ENCODE peak calls at places on chromosomes 4 and X, in five cellular contexts. K, T, N, O and W are unnamed samples.

GRCh38 chr4:37324526-37324925 is 80.0 kb downstream of the NWD2 start:
- DNase-seq in T (no peak), O (no peak), N (no peak), K (no peak), W (no peak)

GRCh38 chr4:80610845-80611244 is 275.3 kb downstream of the CFAP299 start:
- DNase-seq in N (no peak), O (no peak), T (no peak), K (peak), W (no peak)

GRCh38 chr4:185395255-185395955 is at the start of gene LRP2BP:
- DNase-seq in K (peak), N (no peak), T (no peak), O (no peak), W (peak)

GRCh38 chrX:31237189-31237588 is 165.3 kb upstream of the FTHL17 start:
- DNase-seq in O (no peak), K (no peak), N (no peak), T (no peak), W (no peak)

GRCh38 chrX:9378980-9379696 is 85.7 kb upstream of the TBL1X start:
- DNase-seq in O (no peak), T (no peak), K (no peak), N (no peak), W (no peak)

GRCh38 chr4:57100979-57101629 is 9.1 kb downstream of the IGFBP7 start:
- DNase-seq in N (no peak), T (no peak), K (no peak), O (no peak), W (no peak)

GRCh38 chr4:137627938-137628460 is 95.7 kb upstream of the PCDH18 start:
- DNase-seq in O (no peak), N (no peak), K (no peak), T (no peak), W (no peak)

GRCh38 chrX:56729152-56729557 is at the start of gene NBDY:
- DNase-seq in N (peak), K (peak), T (peak), O (peak), W (peak)

GRCh38 chrX:10166731-10167149 is 10.0 kb downstream of the CLCN4 start:
- DNase-seq in K (no peak), T (no peak), N (no peak), O (no peak), W (no peak)

GRCh38 chrX:15947648-15948317 is 93.2 kb upstream of the AP1S2 start:
- DNase-seq in T (no peak), N (no peak), O (no peak), K (peak), W (no peak)

GRCh38 chr4:57040510-57040909 is 61.8 kb downstream of the POLR2B start:
- DNase-seq in O (no peak), T (no peak), K (no peak), N (no peak), W (no peak)

GRCh38 chr4:11427201-11427996 is 1.3 kb downstream of the HS3ST1 start:
- DNase-seq in K (no peak), T (no peak), O (no peak), N (no peak), W (no peak)

GRCh38 chrX:134374294-134374693 is 85.7 kb upstream of the HPRT1 start:
- DNase-seq in N (no peak), T (no peak), O (no peak), K (no peak), W (no peak)

GRCh38 chr4:88866862-88867550 is 169.4 kb upstream of the NAP1L5 start:
- DNase-seq in T (no peak), K (peak), O (no peak), N (no peak), W (no peak)

GRCh38 chr4:74005528-74005927 is 7.1 kb upstream of the CXCL5 start:
- DNase-seq in T (no peak), K (no peak), N (no peak), O (no peak), W (no peak)

GRCh38 chr4:138540056-138540800 is 298.1 kb upstream of the SLC7A11 start:
- DNase-seq in N (no peak), T (no peak), K (peak), O (no peak), W (no peak)

GRCh38 chr4:2487632-2488031 is 18.7 kb downstream of the RNF4 start:
- DNase-seq in T (peak), K (no peak), O (no peak), N (no peak), W (peak)